ENCODE peak calls at places on chromosomes 1 and 21, in five cellular contexts. J is effector CD4-positive, alpha-beta T cell; X is epithelial cell of esophagus; O is pulmonary artery endothelial cell; A is Calu3. H is an unnamed sample.

GRCh38 chr1:26154750-26155149 is 4.1 kb upstream of the FAM110D start:
- DNase-seq in J (no peak), X (no peak), A (no peak), O (no peak), H (no peak)

GRCh38 chr1:35574655-35575400 is 1.7 kb downstream of the TFAP2E start:
- DNase-seq in X (peak; percentile 60), A (no peak), J (no peak), O (no peak), H (peak; percentile 16)

GRCh38 chr1:24289937-24290595 is 29.1 kb upstream of the GRHL3 start:
- DNase-seq in X (peak; percentile 93), O (peak; percentile 77), J (no peak), A (peak; percentile 57), H (no peak)

GRCh38 chr1:1775364-1776226 is 2.7 kb downstream of the NADK start:
- DNase-seq in X (peak; percentile 35), O (no peak), A (no peak), J (no peak), H (no peak)

GRCh38 chr21:46094401-46095105 is 3.4 kb upstream of the COL6A2 start:
- DNase-seq in J (no peak), O (no peak), X (no peak), A (no peak), H (no peak)

GRCh38 chr1:184396081-184396480 is 9.3 kb downstream of the C1orf21 start:
- DNase-seq in A (no peak), X (no peak), J (no peak), O (no peak), H (no peak)

GRCh38 chr1:211637066-211637465 is 38.4 kb downstream of the NEK2 start:
- DNase-seq in O (no peak), X (no peak), J (no peak), A (no peak), H (no peak)

GRCh38 chr1:25619101-25619890 is 2.7 kb downstream of the MAN1C1 start:
- DNase-seq in X (no peak), J (peak; percentile 39), A (peak; percentile 48), O (no peak), H (no peak)

GRCh38 chr1:13543927-13544556 is 30.2 kb upstream of the LRRC38 start:
- DNase-seq in J (no peak), O (no peak), X (peak; percentile 35), A (no peak), H (peak; percentile 13)

GRCh38 chr1:77370588-77371306 is 88.9 kb downstream of the AK5 start:
- DNase-seq in O (no peak), A (no peak), J (no peak), X (peak; percentile 13), H (no peak)

GRCh38 chr1:34263411-34263810 is 86.7 kb downstream of the C1orf94 start:
- DNase-seq in J (no peak), A (no peak), X (no peak), O (no peak), H (no peak)

H was measured in trophoblast cell.